ENCODE peak calls at places on chromosomes 1 and 21, in five cellular contexts. H is upper lobe of left lung, L is stomach, R is transverse colon, B is thyroid gland. J is an unnamed sample.

GRCh38 chr1:56330400-56331026 is 248.8 kb downstream of the PLPP3 start:
- DNase-seq in H (no peak), L (no peak), R (no peak), B (no peak), J (no peak)

GRCh38 chr1:248834343-248834940 is 3.6 kb upstream of the ZNF672 start:
- DNase-seq in H (no peak), L (no peak), R (no peak), B (no peak), J (no peak)

GRCh38 chr1:244349103-244349531 is 102.6 kb downstream of the ADSS2 start:
- DNase-seq in H (peak; percentile 35), L (no peak), R (no peak), B (no peak), J (no peak)

GRCh38 chr1:150564051-150564991 is 15.1 kb downstream of the MCL1 start:
- DNase-seq in H (no peak), L (no peak), R (peak; percentile 53), B (no peak), J (peak; percentile 14)

GRCh38 chr1:94327001-94327685 is 89.8 kb upstream of the ARHGAP29 start:
- DNase-seq in H (no peak), L (peak; percentile 29), R (no peak), B (peak; percentile 37), J (no peak)

GRCh38 chr1:92877081-92877711 is 45.4 kb downstream of the RPL5 start:
- DNase-seq in H (no peak), L (no peak), R (no peak), B (no peak), J (no peak)

GRCh38 chr1:44826375-44827196 is 16.5 kb downstream of the PTCH2 start:
- DNase-seq in H (peak; percentile 65), L (no peak), R (peak; percentile 30), B (no peak), J (peak; percentile 61)

GRCh38 chr1:90580176-90580575 is 136.9 kb downstream of the BARHL2 start:
- DNase-seq in H (no peak), L (no peak), R (peak; percentile 65), B (no peak), J (no peak)

GRCh38 chr1:245695211-245695610 is 540.4 kb downstream of the KIF26B start:
- DNase-seq in H (no peak), L (no peak), R (no peak), B (no peak), J (no peak)

GRCh38 chr1:85898861-85899260 is 190.6 kb upstream of the ZNHIT6 start:
- DNase-seq in H (no peak), L (no peak), R (no peak), B (no peak), J (no peak)

GRCh38 chr1:196193891-196194559 is 414.2 kb downstream of the KCNT2 start:
- DNase-seq in H (no peak), L (no peak), R (no peak), B (no peak), J (no peak)

GRCh38 chr21:32459972-32460371 is 47.5 kb downstream of the EVA1C start:
- DNase-seq in H (no peak), L (no peak), R (no peak), B (no peak), J (no peak)

GRCh38 chr1:13892671-13893325 is 192.8 kb downstream of the PRDM2 start:
- DNase-seq in H (no peak), L (no peak), R (peak; percentile 23), B (peak; percentile 9), J (no peak)

GRCh38 chr1:27154469-27154990 is 395 bp downstream of the SLC9A1 start:
- DNase-seq in H (no peak), L (no peak), R (no peak), B (no peak), J (no peak)

GRCh38 chr1:231628207-231628876 is 1.8 kb downstream of the DISC1 start:
- DNase-seq in H (no peak), L (no peak), R (no peak), B (no peak), J (no peak)

GRCh38 chr1:5999711-6000443 is 7.7 kb upstream of the NPHP4 start:
- DNase-seq in H (peak; percentile 14), L (no peak), R (no peak), B (no peak), J (no peak)

GRCh38 chr1:33599516-33600115 is 127.2 kb downstream of the ZSCAN20 start:
- DNase-seq in H (no peak), L (no peak), R (no peak), B (no peak), J (no peak)

GRCh38 chr1:38784452-38785284 is 74.9 kb downstream of the RRAGC start:
- DNase-seq in H (no peak), L (no peak), R (no peak), B (no peak), J (no peak)

GRCh38 chr21:32411366-32412161 is 942 bp upstream of the EVA1C start:
- DNase-seq in H (peak; percentile 91), L (peak; percentile 97), R (peak; percentile 95), B (peak; percentile 92), J (peak; percentile 90)

GRCh38 chr1:116538527-116538926 is 32.3 kb downstream of the CD58 start:
- DNase-seq in H (no peak), L (no peak), R (no peak), B (no peak), J (no peak)

GRCh38 chr1:28111157-28111556 is 22.7 kb upstream of the EYA3 start:
- DNase-seq in H (peak; percentile 68), L (no peak), R (no peak), B (no peak), J (no peak)

GRCh38 chr1:247367786-247368342 is 36.2 kb upstream of the ZNF496 start:
- DNase-seq in H (no peak), L (no peak), R (no peak), B (no peak), J (no peak)

GRCh38 chr1:35640380-35641232 is 720 bp downstream of the PSMB2 start:
- DNase-seq in H (no peak), L (no peak), R (no peak), B (no peak), J (no peak)

GRCh38 chr1:35646043-35646442 is 4.7 kb upstream of the PSMB2 start:
- DNase-seq in H (no peak), L (no peak), R (no peak), B (no peak), J (no peak)

GRCh38 chr1:35642472-35642955 is 1.2 kb upstream of the PSMB2 start:
- DNase-seq in H (no peak), L (no peak), R (peak; percentile 8), B (no peak), J (no peak)

GRCh38 chr1:35641233-35641866 is at the start of gene PSMB2:
- DNase-seq in H (peak; percentile 96), L (peak; percentile 98), R (peak; percentile 98), B (peak; percentile 97), J (peak; percentile 95)

GRCh38 chr1:35644204-35644603 is 2.9 kb upstream of the PSMB2 start:
- DNase-seq in H (no peak), L (no peak), R (no peak), B (no peak), J (no peak)
- TF ChIP-seq POLR2A in H (no peak), L (no peak), R (no peak), B (no peak), J (no peak)

GRCh38 chr21:26833460-26833939 is 11.7 kb downstream of the ADAMTS1 start:
- DNase-seq in H (no peak), L (no peak), R (no peak), B (peak; percentile 13), J (no peak)

GRCh38 chr21:26835027-26835713 is 10.0 kb downstream of the ADAMTS1 start:
- DNase-seq in H (no peak), L (no peak), R (no peak), B (no peak), J (no peak)

GRCh38 chr21:26833011-26833410 is 12.2 kb downstream of the ADAMTS1 start:
- DNase-seq in H (no peak), L (no peak), R (no peak), B (no peak), J (no peak)

GRCh38 chr21:26835714-26836265 is 9.4 kb downstream of the ADAMTS1 start:
- DNase-seq in H (no peak), L (no peak), R (no peak), B (no peak), J (no peak)

GRCh38 chr21:26834181-26834945 is 10.8 kb downstream of the ADAMTS1 start:
- DNase-seq in H (no peak), L (no peak), R (no peak), B (no peak), J (no peak)
- TF ChIP-seq POLR2A in H (no peak), L (no peak), R (no peak), B (no peak), J (no peak)

DNA sequence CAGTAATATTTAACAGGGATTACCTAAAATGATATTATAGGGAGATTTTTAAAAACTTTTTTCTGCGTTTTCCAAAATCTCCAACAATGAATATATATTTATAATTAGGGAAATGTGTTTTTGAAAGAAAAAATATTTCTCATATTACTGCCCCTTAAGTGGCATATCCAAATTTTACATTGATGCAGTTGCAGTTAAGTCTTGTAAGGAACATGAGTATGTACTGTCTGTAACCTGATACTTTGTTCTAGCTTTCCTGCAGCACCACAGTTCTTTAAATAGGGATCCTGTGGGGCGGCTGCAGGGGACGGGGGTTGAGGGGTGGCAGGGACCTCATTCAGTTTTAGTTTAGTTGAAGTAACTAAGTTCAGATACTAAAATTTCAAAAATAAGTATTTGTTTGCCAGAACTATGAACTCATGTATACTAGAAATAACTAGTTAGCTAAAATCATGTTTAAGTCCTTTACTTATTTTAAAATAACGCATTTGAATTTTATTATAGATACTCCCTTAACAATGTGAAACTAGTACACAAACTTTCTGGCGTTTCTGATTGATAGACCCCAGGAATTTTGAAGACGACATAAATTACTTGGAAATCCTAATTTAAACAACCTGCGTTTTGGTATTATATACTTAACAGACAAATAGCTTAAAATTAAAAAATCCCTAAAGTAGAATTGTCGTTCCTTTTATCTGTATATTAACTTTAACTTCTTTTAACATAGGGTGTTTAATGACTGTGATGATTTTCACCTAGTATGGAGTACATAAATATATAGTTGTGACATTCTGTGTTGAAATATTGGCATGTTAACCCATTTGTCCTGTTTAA is 639 bp upstream of the DNAJB4 start:
- DNase-seq in H (peak; percentile 37), L (peak; percentile 29), R (peak; percentile 58), B (peak; percentile 39), J (no peak)
- TF ChIP-seq POLR2A in H (no peak), L (no peak), R (no peak), B (peak; percentile 36), J (no peak)

GRCh38 chr1:46114925-46115603 is 17.4 kb downstream of the PIK3R3 start:
- DNase-seq in H (no peak), L (no peak), R (no peak), B (no peak), J (no peak)

GRCh38 chr1:46112108-46112507 is 20.3 kb downstream of the PIK3R3 start:
- DNase-seq in H (no peak), L (no peak), R (no peak), B (no peak), J (no peak)

GRCh38 chr1:46117810-46118494 is 14.5 kb downstream of the PIK3R3 start:
- DNase-seq in H (no peak), L (no peak), R (no peak), B (no peak), J (no peak)

GRCh38 chr1:46110521-46110920 is 21.9 kb downstream of the PIK3R3 start:
- DNase-seq in H (no peak), L (no peak), R (no peak), B (no peak), J (no peak)

DNA sequence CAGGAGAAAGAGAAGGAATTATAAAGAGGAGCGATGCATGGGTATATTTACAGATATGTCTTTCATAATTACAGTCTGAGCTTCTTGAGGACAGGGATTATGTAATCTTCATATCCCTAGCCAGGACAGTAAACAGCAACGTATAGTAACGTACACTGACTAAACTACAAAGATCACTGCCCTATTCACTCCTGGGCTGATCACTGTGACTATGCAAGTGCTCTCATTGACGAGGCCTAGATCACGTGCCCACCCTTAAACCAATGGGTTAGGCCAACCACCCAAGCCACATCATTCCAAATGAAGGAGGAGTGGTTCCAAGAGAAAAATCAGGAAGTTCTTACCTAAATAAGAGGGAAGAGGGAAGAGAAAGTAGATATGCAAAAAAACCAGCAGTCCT is 18.5 kb downstream of the PIK3R3 start:
- DNase-seq in H (no peak), L (no peak), R (no peak), B (no peak), J (no peak)
- TF ChIP-seq POLR2A in H (no peak), L (no peak), R (no peak), B (no peak), J (no peak)

J was measured in tibial nerve.